ENCODE peak calls at places on chromosomes 6 and 20, in seven cellular contexts. One of them, this sample, is unnamed.

GRCh38 chr6:25103603-25104002 is 167.8 kb upstream of the RIPOR2 start:
- DNase-seq in fibroblast of gingiva: no peak
- DNase-seq in cardiac muscle cell: no peak
- DNase-seq in activated naive CD4-positive, alpha-beta T cell treated with anti-CD3 and anti-CD28 coated beads, Interleukin-2, amount 10 ng/mL, durations not matched to agents 7 days and 5 days: no peak
- DNase-seq in NCI-H146: no peak
- DNase-seq in stimulated activated CD4-positive, alpha-beta T cell treated with anti-CD3 and anti-CD28 coated beads, Interleukin-2, amount 100 ng/mL, for 4 hours: no peak
- DNase-seq in effector CD4-positive, alpha-beta T cell: no peak
- DNase-seq in this sample: no peak

GRCh38 chr6:155861821-155862220 is 406.2 kb upstream of the NOX3 start:
- DNase-seq in fibroblast of gingiva: no peak
- DNase-seq in cardiac muscle cell: no peak
- DNase-seq in activated naive CD4-positive, alpha-beta T cell treated with anti-CD3 and anti-CD28 coated beads, Interleukin-2, amount 10 ng/mL, durations not matched to agents 7 days and 5 days: no peak
- DNase-seq in NCI-H146: no peak
- DNase-seq in stimulated activated CD4-positive, alpha-beta T cell treated with anti-CD3 and anti-CD28 coated beads, Interleukin-2, amount 100 ng/mL, for 4 hours: no peak
- DNase-seq in effector CD4-positive, alpha-beta T cell: no peak
- DNase-seq in this sample: no peak

GRCh38 chr20:760751-761417 is 7.4 kb downstream of the SLC52A3 start:
- DNase-seq in fibroblast of gingiva: no peak
- DNase-seq in cardiac muscle cell: peak
- DNase-seq in activated naive CD4-positive, alpha-beta T cell treated with anti-CD3 and anti-CD28 coated beads, Interleukin-2, amount 10 ng/mL, durations not matched to agents 7 days and 5 days: peak
- DNase-seq in NCI-H146: no peak
- DNase-seq in stimulated activated CD4-positive, alpha-beta T cell treated with anti-CD3 and anti-CD28 coated beads, Interleukin-2, amount 100 ng/mL, for 4 hours: no peak
- DNase-seq in effector CD4-positive, alpha-beta T cell: no peak
- DNase-seq in this sample: peak

GRCh38 chr6:160532315-160532714 is 131.8 kb downstream of the LPA start:
- DNase-seq in fibroblast of gingiva: no peak
- DNase-seq in cardiac muscle cell: no peak
- DNase-seq in activated naive CD4-positive, alpha-beta T cell treated with anti-CD3 and anti-CD28 coated beads, Interleukin-2, amount 10 ng/mL, durations not matched to agents 7 days and 5 days: no peak
- DNase-seq in NCI-H146: no peak
- DNase-seq in stimulated activated CD4-positive, alpha-beta T cell treated with anti-CD3 and anti-CD28 coated beads, Interleukin-2, amount 100 ng/mL, for 4 hours: no peak
- DNase-seq in effector CD4-positive, alpha-beta T cell: no peak
- DNase-seq in this sample: no peak

GRCh38 chr6:111712398-111712797 is 106.7 kb upstream of the TRAF3IP2 start:
- DNase-seq in fibroblast of gingiva: peak
- DNase-seq in cardiac muscle cell: peak
- DNase-seq in activated naive CD4-positive, alpha-beta T cell treated with anti-CD3 and anti-CD28 coated beads, Interleukin-2, amount 10 ng/mL, durations not matched to agents 7 days and 5 days: no peak
- DNase-seq in NCI-H146: no peak
- DNase-seq in stimulated activated CD4-positive, alpha-beta T cell treated with anti-CD3 and anti-CD28 coated beads, Interleukin-2, amount 100 ng/mL, for 4 hours: no peak
- DNase-seq in effector CD4-positive, alpha-beta T cell: no peak
- DNase-seq in this sample: no peak

GRCh38 chr20:57434390-57434700 is 43.1 kb downstream of the RBM38 start:
- DNase-seq in fibroblast of gingiva: no peak
- DNase-seq in cardiac muscle cell: no peak
- DNase-seq in activated naive CD4-positive, alpha-beta T cell treated with anti-CD3 and anti-CD28 coated beads, Interleukin-2, amount 10 ng/mL, durations not matched to agents 7 days and 5 days: no peak
- DNase-seq in NCI-H146: no peak
- DNase-seq in stimulated activated CD4-positive, alpha-beta T cell treated with anti-CD3 and anti-CD28 coated beads, Interleukin-2, amount 100 ng/mL, for 4 hours: no peak
- DNase-seq in effector CD4-positive, alpha-beta T cell: no peak
- DNase-seq in this sample: no peak

GRCh38 chr6:101393291-101394251 is at the start of gene GRIK2:
- DNase-seq in fibroblast of gingiva: no peak
- DNase-seq in cardiac muscle cell: peak
- DNase-seq in activated naive CD4-positive, alpha-beta T cell treated with anti-CD3 and anti-CD28 coated beads, Interleukin-2, amount 10 ng/mL, durations not matched to agents 7 days and 5 days: no peak
- DNase-seq in NCI-H146: peak
- DNase-seq in stimulated activated CD4-positive, alpha-beta T cell treated with anti-CD3 and anti-CD28 coated beads, Interleukin-2, amount 100 ng/mL, for 4 hours: no peak
- DNase-seq in effector CD4-positive, alpha-beta T cell: no peak
- DNase-seq in this sample: no peak

GRCh38 chr20:34705383-34706021 is 1.4 kb downstream of the TP53INP2 start:
- DNase-seq in fibroblast of gingiva: peak
- DNase-seq in cardiac muscle cell: peak
- DNase-seq in activated naive CD4-positive, alpha-beta T cell treated with anti-CD3 and anti-CD28 coated beads, Interleukin-2, amount 10 ng/mL, durations not matched to agents 7 days and 5 days: peak
- DNase-seq in NCI-H146: no peak
- DNase-seq in stimulated activated CD4-positive, alpha-beta T cell treated with anti-CD3 and anti-CD28 coated beads, Interleukin-2, amount 100 ng/mL, for 4 hours: no peak
- DNase-seq in effector CD4-positive, alpha-beta T cell: no peak
- DNase-seq in this sample: peak

GRCh38 chr6:32168350-32168749 is 4.0 kb downstream of the EGFL8 start:
- DNase-seq in fibroblast of gingiva: no peak
- DNase-seq in cardiac muscle cell: no peak
- DNase-seq in activated naive CD4-positive, alpha-beta T cell treated with anti-CD3 and anti-CD28 coated beads, Interleukin-2, amount 10 ng/mL, durations not matched to agents 7 days and 5 days: no peak
- DNase-seq in NCI-H146: no peak
- DNase-seq in stimulated activated CD4-positive, alpha-beta T cell treated with anti-CD3 and anti-CD28 coated beads, Interleukin-2, amount 100 ng/mL, for 4 hours: no peak
- DNase-seq in effector CD4-positive, alpha-beta T cell: no peak
- DNase-seq in this sample: no peak

GRCh38 chr20:24045621-24046020 is 57.0 kb upstream of the GGTLC1 start:
- DNase-seq in fibroblast of gingiva: no peak
- DNase-seq in cardiac muscle cell: no peak
- DNase-seq in activated naive CD4-positive, alpha-beta T cell treated with anti-CD3 and anti-CD28 coated beads, Interleukin-2, amount 10 ng/mL, durations not matched to agents 7 days and 5 days: peak
- DNase-seq in NCI-H146: no peak
- DNase-seq in stimulated activated CD4-positive, alpha-beta T cell treated with anti-CD3 and anti-CD28 coated beads, Interleukin-2, amount 100 ng/mL, for 4 hours: no peak
- DNase-seq in effector CD4-positive, alpha-beta T cell: no peak
- DNase-seq in this sample: no peak

GRCh38 chr6:125549202-125549884 is 200.1 kb upstream of the HEY2 start:
- DNase-seq in fibroblast of gingiva: no peak
- DNase-seq in cardiac muscle cell: no peak
- DNase-seq in activated naive CD4-positive, alpha-beta T cell treated with anti-CD3 and anti-CD28 coated beads, Interleukin-2, amount 10 ng/mL, durations not matched to agents 7 days and 5 days: no peak
- DNase-seq in NCI-H146: peak
- DNase-seq in stimulated activated CD4-positive, alpha-beta T cell treated with anti-CD3 and anti-CD28 coated beads, Interleukin-2, amount 100 ng/mL, for 4 hours: no peak
- DNase-seq in effector CD4-positive, alpha-beta T cell: no peak
- DNase-seq in this sample: no peak

GRCh38 chr6:111552241-111552744 is 53.4 kb downstream of the TRAF3IP2 start:
- DNase-seq in fibroblast of gingiva: peak
- DNase-seq in cardiac muscle cell: peak
- DNase-seq in activated naive CD4-positive, alpha-beta T cell treated with anti-CD3 and anti-CD28 coated beads, Interleukin-2, amount 10 ng/mL, durations not matched to agents 7 days and 5 days: no peak
- DNase-seq in NCI-H146: no peak
- DNase-seq in stimulated activated CD4-positive, alpha-beta T cell treated with anti-CD3 and anti-CD28 coated beads, Interleukin-2, amount 100 ng/mL, for 4 hours: no peak
- DNase-seq in effector CD4-positive, alpha-beta T cell: no peak
- DNase-seq in this sample: no peak

This sample was measured in GM06990.